ENCODE peak calls at places on chromosomes 5 and 9, in four cellular contexts. O is ovary, M is thyroid gland, V is gastrocnemius medialis. A is an unnamed sample.
A peak's percentile ranks its signal among the peaks of the same experiment; 100 is the strongest.

GRCh38 chr9:114156658-114157421 is 1.5 kb downstream of the COL27A1 start:
- DNase-seq in M (peak; percentile 39), O (peak; percentile 82), V (no peak), A (peak; percentile 66)

GRCh38 chr5:39108987-39109386 is 34.8 kb upstream of the RICTOR start:
- DNase-seq in M (no peak), O (no peak), V (no peak), A (no peak)

GRCh38 chr5:64869419-64869818 is 100.7 kb downstream of the CWC27 start:
- DNase-seq in M (no peak), V (no peak), O (no peak), A (no peak)

GRCh38 chr9:85402541-85402940 is 339.2 kb downstream of the AGTPBP1 start:
- DNase-seq in M (no peak), V (no peak), O (no peak), A (no peak)

GRCh38 chr9:90035471-90035870 is 430.7 kb downstream of the GADD45G start:
- DNase-seq in M (no peak), V (no peak), O (no peak), A (no peak)

GRCh38 chr9:120619751-120620655 is 40.0 kb upstream of the CDK5RAP2 start:
- DNase-seq in O (peak; percentile 56), M (peak; percentile 64), V (peak; percentile 33), A (peak; percentile 87)

GRCh38 chr5:180069589-180070247 is 1.8 kb downstream of the RNF130 start:
- DNase-seq in M (no peak), O (no peak), V (peak; percentile 45), A (peak; percentile 41)

GRCh38 chr5:38433160-38433861 is 123.1 kb downstream of the LIFR start:
- DNase-seq in V (no peak), M (peak; percentile 7), O (peak; percentile 55), A (peak; percentile 43)

GRCh38 chr5:34491251-34491620 is 164.9 kb upstream of the RAI14 start:
- DNase-seq in M (no peak), V (no peak), O (no peak), A (no peak)

GRCh38 chr5:68396722-68397121 is 181.2 kb downstream of the PIK3R1 start:
- DNase-seq in O (no peak), M (no peak), V (no peak), A (no peak)

GRCh38 chr5:59569608-59570334 is 323.8 kb downstream of the PDE4D start:
- DNase-seq in M (no peak), V (no peak), O (no peak), A (no peak)

GRCh38 chr5:150404121-150404990 is 8.4 kb downstream of the CD74 start:
- DNase-seq in M (no peak), O (no peak), V (no peak), A (no peak)

GRCh38 chr9:126885089-126885753 is 24.8 kb downstream of the ZBTB34 start:
- DNase-seq in O (no peak), V (no peak), M (peak; percentile 57), A (no peak)

GRCh38 chr5:132832612-132833011 is 2.2 kb upstream of the SHROOM1 start:
- DNase-seq in V (no peak), M (no peak), O (no peak), A (no peak)

GRCh38 chr5:71937906-71938698 is 169.2 kb upstream of the MAP1B start:
- DNase-seq in O (no peak), V (no peak), M (no peak), A (no peak)

GRCh38 chr9:128628471-128629048 is 28.1 kb downstream of the DYNC2I2 start:
- DNase-seq in M (peak; percentile 51), O (no peak), V (peak; percentile 88), A (peak; percentile 92)

GRCh38 chr5:134503937-134504437 is 21.5 kb upstream of the JADE2 start:
- DNase-seq in M (no peak), O (no peak), V (no peak), A (no peak)

GRCh38 chr5:1195916-1196315 is 5.5 kb upstream of the SLC6A19 start:
- DNase-seq in O (no peak), M (no peak), V (no peak), A (no peak)

GRCh38 chr9:132243156-132244074 is 81.6 kb downstream of the NTNG2 start:
- DNase-seq in O (no peak), M (no peak), V (no peak), A (peak; percentile 70)
- H3K4me3 ChIP-seq in O (no peak overlapping the region), M (no peak overlapping the region), V (no peak overlapping the region), A (no peak overlapping the region)

GRCh38 chr5:76710991-76711390 is 4.9 kb upstream of the F2R start:
- DNase-seq in M (no peak), O (no peak), V (no peak), A (no peak)
- TF ChIP-seq POLR2A in M (no peak), O (no peak), V (no peak), A (no peak)

GRCh38 chr5:88826959-88827585 is 55.9 kb downstream of the MEF2C start:
- DNase-seq in M (no peak), O (no peak), V (peak; percentile 46), A (peak; percentile 59)

GRCh38 chr5:88823201-88823600 is 59.8 kb downstream of the MEF2C start:
- DNase-seq in V (no peak), M (no peak), O (no peak), A (no peak)

GRCh38 chr5:88824141-88824540 is 58.8 kb downstream of the MEF2C start:
- DNase-seq in O (no peak), V (no peak), M (no peak), A (no peak)

GRCh38 chr5:88825782-88826110 is 57.2 kb downstream of the MEF2C start:
- DNase-seq in O (no peak), V (peak; percentile 46), M (no peak), A (peak; percentile 75)

GRCh38 chr5:88824892-88825781 is 57.8 kb downstream of the MEF2C start:
- DNase-seq in O (no peak), V (no peak), M (no peak), A (no peak)
- H3K4me3 ChIP-seq in O (no peak overlapping the region), V (peak overlapping the region; percentile 37), M (peak overlapping the region; percentile 9), A (no peak overlapping the region)

DNA sequence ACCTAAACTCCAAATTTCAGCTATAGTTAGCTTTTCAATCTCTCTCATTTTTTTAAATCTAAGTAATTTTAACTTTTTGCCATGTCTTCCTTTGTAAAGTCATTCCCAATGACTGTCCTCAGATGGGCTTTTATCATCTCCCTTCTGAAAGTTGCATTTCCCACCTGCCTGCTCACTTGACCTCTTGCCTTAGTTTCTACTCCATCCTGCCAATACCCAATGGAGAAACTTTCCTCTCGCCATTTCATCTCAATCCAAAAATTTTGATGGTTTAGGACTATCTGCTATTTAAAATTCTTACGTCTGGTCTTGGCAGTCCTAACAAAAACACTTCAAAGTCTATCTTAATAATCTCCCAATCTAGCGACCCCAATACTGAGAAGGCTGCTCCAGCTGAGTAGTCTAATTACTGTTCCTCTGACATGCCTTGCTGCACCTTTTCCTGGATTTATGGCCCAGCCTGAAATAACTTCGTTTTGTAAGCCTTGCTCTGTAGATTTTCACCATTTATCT is 231.3 kb downstream of the PRR16 start:
- DNase-seq in V (no peak), M (no peak), O (no peak), A (no peak)
- TF ChIP-seq POLR2A in V (no peak), M (no peak), O (no peak), A (no peak)

GRCh38 chr5:159971514-159971913 is 37.4 kb upstream of the TTC1 start:
- DNase-seq in V (no peak), M (no peak), O (no peak), A (no peak)
- H3K4me3 ChIP-seq in V (no peak overlapping the region), M (no peak overlapping the region), O (no peak overlapping the region), A (no peak overlapping the region)